ENCODE peak calls at places on chromosomes 6 and 20, in four cellular contexts. S is stimulated activated CD4-positive, alpha-beta T cell treated with anti-CD3 and anti-CD28 coated beads, Interleukin-2, amount 100 ng/mL, for 24 hours; O is fibroblast of the conjunctiva; A is MV-4-11. W is an unnamed sample.

GRCh38 chr6:42394881-42395620 is 56.7 kb downstream of the TRERF1 start:
- DNase-seq in A (peak), O (no peak), S (no peak), W (no peak)

GRCh38 chr6:11918021-11918738 is 93.9 kb upstream of the HIVEP1 start:
- DNase-seq in S (no peak), A (peak), O (no peak), W (no peak)

GRCh38 chr6:120141601-120142000 is 792.0 kb upstream of the MAN1A1 start:
- DNase-seq in O (no peak), S (no peak), A (no peak), W (no peak)

GRCh38 chr6:108211676-108212075 is 45.9 kb downstream of the NR2E1 start:
- DNase-seq in O (no peak), A (no peak), S (no peak), W (no peak)

GRCh38 chr20:40797425-40797824 is 108.4 kb upstream of the MAFB start:
- DNase-seq in A (no peak), S (no peak), O (no peak), W (peak)

GRCh38 chr20:61436674-61437279 is 184.7 kb downstream of the CDH4 start:
- DNase-seq in A (no peak), O (peak), S (no peak), W (no peak)

GRCh38 chr6:6057442-6058053 is 50.8 kb upstream of the NRN1 start:
- DNase-seq in S (no peak), O (peak), A (peak), W (peak)

GRCh38 chr6:41675176-41675767 is 37.0 kb downstream of the MDFI start:
- DNase-seq in S (no peak), A (no peak), O (no peak), W (no peak)

GRCh38 chr6:25541228-25541627 is 110.8 kb upstream of the SCGN start:
- DNase-seq in O (no peak), A (no peak), S (no peak), W (no peak)

GRCh38 chr6:42010185-42010872 is 40.0 kb upstream of the TAF8 start:
- DNase-seq in A (peak), O (no peak), S (no peak), W (peak)

GRCh38 chr6:27138837-27139752 is 108.4 kb upstream of the PRSS16 start:
- DNase-seq in O (peak), A (peak), S (peak), W (peak)

GRCh38 chr6:89952696-89953095 is 58.4 kb downstream of the GJA10 start:
- DNase-seq in A (peak), O (peak), S (no peak), W (peak)

GRCh38 chr6:20509211-20509610 is 25.0 kb upstream of the CDKAL1 start:
- DNase-seq in O (no peak), A (no peak), S (no peak), W (no peak)

GRCh38 chr6:145887969-145888368 is 73.4 kb upstream of the FBXO30 start:
- DNase-seq in O (no peak), A (no peak), S (peak), W (no peak)

GRCh38 chr6:29720863-29721262 is 2.4 kb upstream of the HLA-F start:
- DNase-seq in O (no peak), S (peak), A (no peak), W (no peak)

GRCh38 chr20:19427480-19427879 is 215.0 kb downstream of the SLC24A3 start:
- DNase-seq in A (no peak), S (no peak), O (no peak), W (no peak)

GRCh38 chr6:157235600-157236039 is 87.7 kb downstream of the TMEM242 start:
- DNase-seq in A (peak), S (peak), O (peak), W (no peak)

GRCh38 chr6:27873101-27874030 is 38.8 kb downstream of the OR2B2 start:
- DNase-seq in A (peak), S (peak), O (peak), W (no peak)

GRCh38 chr20:64035066-64035932 is 683 bp upstream of the C20orf204 start:
- DNase-seq in S (peak), A (no peak), O (no peak), W (no peak)

GRCh38 chr6:123276439-123277045 is 280.5 kb downstream of the CLVS2 start:
- DNase-seq in S (no peak), O (no peak), A (peak), W (peak)

GRCh38 chr6:92723390-92723931 is 695.9 kb downstream of the EPHA7 start:
- DNase-seq in S (no peak), O (no peak), A (no peak), W (no peak)

GRCh38 chr20:63767456-63767855 is 27.9 kb downstream of the SLC2A4RG start:
- DNase-seq in S (no peak), O (no peak), A (no peak), W (no peak)

GRCh38 chr6:163356324-163356723 is 58.2 kb upstream of the QKI start:
- DNase-seq in O (peak), S (no peak), A (peak), W (no peak)

GRCh38 chr20:4091332-4092135 is 76.2 kb upstream of the RNF24 start:
- DNase-seq in A (peak), S (peak), O (no peak), W (peak)

GRCh38 chr6:34377984-34378383 is 14.5 kb downstream of the NUDT3 start:
- DNase-seq in S (no peak), O (no peak), A (no peak), W (no peak)

W was measured in KBM-7.